ENCODE peak calls at places on chromosome 22, in six cellular contexts. Q, E, T, R, Y and K are unnamed samples. For H3K4me1, the result is how much of the 10 kb centered on the place peaks cover.

GRCh38 chr22:46545041-46545796 is 7.8 kb upstream of the CELSR1 start:
- DNase-seq in Y (no peak), R (no peak), E (no peak), Q (no peak), T (no peak), K (no peak)

GRCh38 chr22:37300551-37301017 is 18.3 kb downstream of the CYTH4 start:
- DNase-seq in Y (no peak), T (peak), R (no peak), E (no peak), Q (no peak), K (no peak)

GRCh38 chr22:37925311-37925710 is 19.2 kb downstream of the MICALL1 start:
- DNase-seq in Y (no peak), Q (no peak), T (no peak), E (no peak), R (no peak), K (no peak)

GRCh38 chr22:36541831-36542391 is 12.9 kb upstream of the EIF3D start:
- DNase-seq in Y (peak), T (peak), E (no peak), R (no peak), Q (no peak), K (no peak)

GRCh38 chr22:27252282-27253049 is 549.1 kb downstream of the MN1 start:
- DNase-seq in Y (peak), E (peak), R (no peak), Q (no peak), T (no peak), K (no peak)

GRCh38 chr22:25039754-25040153 is 87.2 kb downstream of the KIAA1671 start:
- DNase-seq in E (no peak), Y (no peak), T (no peak), R (no peak), Q (no peak), K (no peak)

GRCh38 chr22:27105142-27106025 is 448.0 kb downstream of the MIAT start:
- DNase-seq in Q (peak), T (no peak), R (no peak), Y (no peak), E (peak), K (peak)

GRCh38 chr22:44880588-44881245 is 128.3 kb downstream of the ARHGAP8 start:
- DNase-seq in Y (no peak), Q (no peak), R (no peak), E (no peak), T (no peak), K (no peak)

GRCh38 chr22:27792452-27793165 is 8.9 kb downstream of the MN1 start:
- DNase-seq in Y (no peak), E (no peak), R (no peak), Q (no peak), T (no peak), K (no peak)

GRCh38 chr22:41471606-41472005 is 2.7 kb downstream of the ACO2 start:
- DNase-seq in Q (no peak), T (no peak), Y (no peak), R (no peak), E (no peak), K (no peak)

GRCh38 chr22:41448189-41448808 is 1.7 kb upstream of the TOB2 start:
- DNase-seq in E (peak), Q (peak), Y (peak), T (peak), R (peak), K (peak)

GRCh38 chr22:30327864-30328345 is 1.2 kb upstream of the TBC1D10A start:
- DNase-seq in Y (no peak), R (no peak), E (no peak), Q (no peak), T (no peak), K (no peak)

GRCh38 chr22:30910358-30910757 is 58.2 kb downstream of the MORC2 start:
- DNase-seq in R (no peak), E (no peak), Q (no peak), T (no peak), Y (no peak), K (peak)

GRCh38 chr22:38578505-38578904 is 8.5 kb upstream of the DMC1 start:
- DNase-seq in Q (no peak), E (no peak), T (no peak), Y (no peak), R (no peak), K (no peak)

GRCh38 chr22:35915477-35916013 is 113.1 kb downstream of the RBFOX2 start:
- DNase-seq in T (no peak), E (no peak), Q (no peak), Y (peak), R (no peak), K (no peak)

GRCh38 chr22:47563406-47564157 is 801.1 kb downstream of the TBC1D22A start:
- DNase-seq in Y (no peak), R (no peak), Q (no peak), E (no peak), T (no peak), K (no peak)

GRCh38 chr22:29750029-29750428 is 16.8 kb downstream of the ZMAT5 start:
- DNase-seq in Q (no peak), T (no peak), E (no peak), R (no peak), Y (no peak), K (no peak)

GRCh38 chr22:27603823-27604190 is 197.7 kb downstream of the MN1 start:
- DNase-seq in R (no peak), T (no peak), Q (no peak), Y (no peak), E (no peak), K (no peak)

GRCh38 chr22:20794132-20794990 is 20.4 kb downstream of the SERPIND1 start:
- DNase-seq in E (no peak), Y (no peak), Q (no peak), T (no peak), R (no peak), K (no peak)

GRCh38 chr22:28773461-28773867 is 969 bp downstream of the CCDC117 start:
- DNase-seq in Q (no peak), Y (peak), R (no peak), T (no peak), E (no peak), K (no peak)

GRCh38 chr22:31087744-31088215 is 6.7 kb downstream of the SMTN start:
- DNase-seq in Y (no peak), E (no peak), T (no peak), R (no peak), Q (no peak), K (no peak)

GRCh38 chr22:46674367-46674781 is 54.2 kb downstream of the GRAMD4 start:
- DNase-seq in Q (peak), T (peak), E (peak), Y (no peak), R (no peak), K (peak)

GRCh38 chr22:24181088-24181995 is at the start of gene SUSD2:
- DNase-seq in Y (no peak), R (no peak), T (peak), E (peak), Q (no peak), K (no peak)

GRCh38 chr22:30245181-30245984 is 1.2 kb downstream of the LIF start:
- DNase-seq in E (no peak), Y (no peak), T (no peak), R (no peak), Q (no peak), K (no peak)

GRCh38 chr22:21641417-21641794 is 696 bp upstream of the SDF2L1 start:
- DNase-seq in R (no peak), T (no peak), E (no peak), Q (no peak), Y (no peak), K (peak)

GRCh38 chr22:37051629-37052385 is at the start of gene KCTD17:
- DNase-seq in E (peak), Q (peak), R (peak), T (peak), Y (no peak), K (peak)

GRCh38 chr22:26702906-26703830 is 45.8 kb downstream of the MIAT start:
- DNase-seq in E (no peak), R (no peak), Y (no peak), Q (no peak), T (no peak), K (no peak)

GRCh38 chr22:40409613-40410113 is 39.3 kb downstream of the SGSM3 start:
- DNase-seq in Y (no peak), E (no peak), Q (no peak), T (no peak), R (no peak), K (no peak)

GRCh38 chr22:40407021-40407761 is 36.8 kb downstream of the SGSM3 start:
- DNase-seq in R (no peak), T (no peak), Y (no peak), Q (no peak), E (no peak), K (no peak)

GRCh38 chr22:40406063-40406890 is 35.9 kb downstream of the SGSM3 start:
- DNase-seq in R (no peak), T (no peak), Q (no peak), E (no peak), Y (no peak), K (no peak)

GRCh38 chr22:40408718-40409612 is 38.6 kb downstream of the SGSM3 start:
- DNase-seq in E (no peak), Y (no peak), T (no peak), Q (no peak), R (no peak), K (no peak)

DNA sequence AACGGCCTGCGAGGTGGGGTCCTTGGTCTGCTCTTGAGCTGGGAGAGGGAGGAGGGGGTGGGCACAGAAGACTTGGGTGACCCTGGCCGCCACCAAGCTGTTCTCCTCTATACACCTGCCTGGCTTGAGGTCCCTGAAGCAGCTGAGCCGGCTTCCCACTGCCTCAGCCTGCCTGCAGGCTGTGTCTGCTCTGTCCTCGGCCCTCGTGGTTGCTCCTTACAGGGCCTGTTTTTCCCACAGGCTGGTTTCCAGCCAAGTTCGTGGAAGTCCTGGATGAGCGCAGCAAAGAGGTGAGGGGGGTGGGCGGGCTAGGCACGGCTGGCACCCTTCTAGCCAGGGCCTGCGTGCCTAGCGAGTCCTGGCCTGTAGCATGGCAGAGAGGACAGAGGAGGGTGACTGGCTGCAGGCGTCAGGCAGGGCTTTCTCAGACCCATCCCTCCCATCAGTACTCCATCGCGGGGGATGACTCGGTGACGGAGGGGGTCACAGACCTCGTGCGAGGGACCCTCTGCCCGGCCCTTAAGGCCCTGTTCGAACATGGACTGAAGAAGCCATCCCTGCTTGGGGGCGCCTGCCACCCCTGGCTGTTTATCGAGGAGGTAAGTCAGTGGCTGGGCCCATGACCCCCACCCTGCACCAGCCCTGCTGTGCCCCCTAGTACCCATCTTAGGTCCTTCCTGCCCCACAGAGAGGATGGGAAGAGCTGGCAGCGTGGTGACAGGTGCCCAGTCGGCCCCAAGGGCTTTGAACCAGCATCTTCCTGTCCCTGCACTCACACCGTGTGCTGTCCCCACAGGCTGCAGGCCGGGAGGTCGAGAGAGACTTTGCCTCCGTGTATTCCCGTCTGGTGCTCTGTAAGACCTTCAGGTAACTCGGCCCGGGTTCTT is 37.7 kb downstream of the SGSM3 start:
- DNase-seq in R (no peak), Y (peak), T (no peak), Q (no peak), E (no peak), K (no peak)
- H3K4me1 ChIP-seq in R (under half), Y (under half), T (under half), Q (under half), E (under half), K (under half)

DNA sequence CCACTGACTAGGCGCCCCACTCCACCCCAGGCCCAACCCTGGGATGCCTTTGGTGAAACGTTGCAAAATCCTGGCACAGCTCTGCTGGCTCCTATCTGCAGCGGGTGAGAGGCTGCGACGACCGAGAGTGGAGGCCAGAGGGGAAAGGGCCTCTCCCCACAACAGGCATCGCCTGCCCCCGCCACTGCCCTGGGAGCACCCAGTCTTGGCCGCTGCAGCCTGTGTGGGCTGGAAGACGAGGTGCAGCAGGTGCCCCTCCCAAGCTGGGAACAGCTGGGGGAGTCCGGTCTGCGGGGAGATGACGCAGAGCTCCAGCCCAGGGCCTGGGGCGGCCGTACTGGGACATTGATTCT is 4.2 kb upstream of the PIM3 start:
- DNase-seq in E (no peak), R (no peak), T (peak), Q (no peak), Y (no peak), K (no peak)
- H3K4me1 ChIP-seq in E (half or more), R (under half), T (under half), Q (half or more), Y (under half), K (under half)

DNA sequence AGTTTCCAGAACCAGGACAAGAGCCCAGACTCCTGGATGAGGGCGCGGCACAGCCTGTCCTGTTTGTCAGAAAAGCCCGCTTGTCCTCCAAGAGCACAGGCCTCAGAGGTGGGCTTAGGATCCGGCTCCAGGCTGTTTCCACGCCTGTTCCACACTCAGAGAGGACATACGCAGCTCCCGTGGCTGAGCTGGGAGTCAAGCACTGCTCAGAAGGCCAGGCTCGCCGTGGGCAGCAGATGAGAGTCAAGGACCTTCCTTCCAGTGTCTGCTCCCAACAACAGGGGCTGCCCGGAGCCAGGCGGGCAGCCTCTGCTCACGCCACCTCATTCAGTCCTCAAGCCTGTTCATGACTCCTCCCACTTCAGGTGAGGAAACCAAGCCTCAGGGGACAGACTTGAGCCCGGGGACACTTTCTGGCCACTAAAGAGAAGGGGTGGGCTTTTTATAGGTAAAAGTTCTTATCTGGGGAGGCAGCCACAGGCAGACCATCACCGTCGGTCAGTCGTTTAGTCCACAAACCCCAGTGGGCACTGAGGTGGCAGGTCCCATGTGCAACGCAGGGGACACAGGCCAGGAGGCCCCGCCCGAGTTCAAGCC is 3.8 kb downstream of the CYB5R3 start:
- DNase-seq in T (no peak), E (peak), Q (no peak), R (no peak), Y (no peak), K (peak)
- H3K4me1 ChIP-seq in T (half or more), E (half or more), Q (half or more), R (under half), Y (under half), K (half or more)

GRCh38 chr22:17769716-17770082 is 4.6 kb downstream of the BID start:
- DNase-seq in E (no peak), Y (no peak), R (no peak), T (no peak), Q (no peak), K (no peak)
- H3K4me1 ChIP-seq in E (under half), Y (under half), R (under half), T (under half), Q (under half), K (under half)

GRCh38 chr22:40387758-40388157 is 17.4 kb downstream of the SGSM3 start:
- DNase-seq in T (no peak), R (no peak), Q (no peak), Y (no peak), E (no peak), K (no peak)
- H3K4me1 ChIP-seq in T (under half), R (under half), Q (under half), Y (under half), E (under half), K (under half)

GRCh38 chr22:43433451-43433850 is 21.6 kb downstream of the MPPED1 start:
- DNase-seq in Y (no peak), E (no peak), R (no peak), T (no peak), Q (no peak), K (no peak)

GRCh38 chr22:43434601-43435311 is 22.9 kb downstream of the MPPED1 start:
- DNase-seq in R (no peak), T (no peak), E (no peak), Q (no peak), Y (no peak), K (no peak)

GRCh38 chr22:43435851-43436535 is 24.2 kb downstream of the MPPED1 start:
- DNase-seq in E (no peak), R (no peak), Q (no peak), T (no peak), Y (no peak), K (no peak)

GRCh38 chr22:43432883-43433415 is 21.1 kb downstream of the MPPED1 start:
- DNase-seq in R (no peak), Y (no peak), E (no peak), T (no peak), Q (no peak), K (no peak)

GRCh38 chr22:43433904-43434600 is 22.2 kb downstream of the MPPED1 start:
- DNase-seq in E (no peak), T (no peak), Y (no peak), Q (no peak), R (no peak), K (no peak)
- H3K4me1 ChIP-seq in E (under half), T (under half), Y (under half), Q (under half), R (under half), K (under half)

DNA sequence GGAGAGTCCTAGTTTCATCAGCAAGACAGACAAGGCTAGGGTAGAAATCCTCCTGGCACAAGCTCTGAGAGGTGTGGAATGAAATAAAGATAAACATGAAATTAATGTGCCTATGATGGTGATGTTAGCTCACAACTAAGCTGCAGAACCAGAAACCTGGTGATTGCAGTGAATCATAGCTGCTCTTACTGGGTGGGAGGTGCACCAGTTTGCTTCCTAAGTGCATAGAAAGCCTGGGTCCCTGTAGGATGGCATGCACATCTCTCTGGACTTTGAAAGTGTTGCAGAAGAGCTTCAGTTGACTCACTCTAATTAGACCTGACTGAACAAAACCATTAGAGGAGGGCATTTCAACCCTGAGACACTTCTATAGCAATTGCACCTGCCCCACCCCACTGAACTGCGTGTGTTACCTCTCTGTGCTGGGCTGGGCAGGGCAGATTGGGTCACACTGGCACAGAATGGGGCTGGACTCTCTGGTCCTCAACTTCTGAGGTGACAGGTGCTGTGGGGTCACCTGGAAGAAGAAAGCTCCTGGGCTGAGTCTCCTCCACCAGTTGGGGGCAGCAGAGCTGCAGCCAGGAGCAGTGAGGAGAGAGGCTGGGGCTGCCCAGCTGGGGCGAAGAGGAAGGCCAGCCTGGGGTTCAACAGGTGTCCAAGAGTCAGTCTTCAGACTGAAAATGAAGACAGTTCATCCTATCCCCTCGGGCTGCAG is 57.9 kb downstream of the GGTLC2 start:
- DNase-seq in E (no peak), T (no peak), Q (no peak), Y (no peak), R (no peak), K (peak)
- H3K4me1 ChIP-seq in E (under half), T (under half), Q (under half), Y (under half), R (under half), K (under half)

GRCh38 chr22:32396746-32397145 is 15.3 kb downstream of the RTCB start:
- DNase-seq in Y (no peak), Q (no peak), T (no peak), R (no peak), E (no peak), K (no peak)

GRCh38 chr22:32401486-32401885 is 10.6 kb downstream of the RTCB start:
- DNase-seq in R (no peak), E (no peak), Q (no peak), Y (no peak), T (no peak), K (no peak)

GRCh38 chr22:32395107-32395506 is 16.9 kb downstream of the RTCB start:
- DNase-seq in T (no peak), Y (no peak), E (no peak), R (no peak), Q (no peak), K (no peak)

DNA sequence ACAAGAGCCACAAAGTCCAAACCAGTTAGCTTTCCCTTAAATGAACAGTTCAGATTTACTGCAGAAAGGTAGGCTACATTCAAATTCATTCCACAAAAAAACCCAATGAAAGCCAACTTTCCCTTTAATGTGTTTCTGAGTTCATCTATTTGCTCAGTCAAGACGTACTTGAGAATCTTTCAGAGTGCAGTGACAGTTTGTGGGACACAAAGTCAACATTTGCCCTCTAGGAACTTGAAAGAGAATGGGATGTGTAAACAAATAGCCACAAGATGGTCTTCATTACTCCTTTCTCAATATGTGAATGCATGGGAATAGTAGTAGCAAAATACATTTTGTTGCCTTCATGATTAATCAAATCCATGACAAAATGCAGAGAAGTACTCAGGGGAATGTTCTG is 15.8 kb downstream of the RTCB start:
- DNase-seq in T (no peak), Q (no peak), R (no peak), Y (no peak), E (no peak), K (no peak)
- H3K4me1 ChIP-seq in T (under half), Q (under half), R (under half), Y (under half), E (under half), K (under half)

GRCh38 chr22:50179937-50180726 is 5.6 kb upstream of the TRABD start:
- DNase-seq in Y (no peak), E (no peak), Q (no peak), R (no peak), T (no peak), K (no peak)
- H3K4me1 ChIP-seq in Y (under half), E (under half), Q (under half), R (under half), T (under half), K (under half)

GRCh38 chr22:19718255-19719054 is 4.2 kb downstream of the SEPTIN5 start:
- DNase-seq in Y (no peak), Q (no peak), T (peak), R (no peak), E (no peak), K (no peak)
- H3K4me1 ChIP-seq in Y (under half), Q (half or more), T (under half), R (under half), E (half or more), K (under half)